ENCODE peak calls at places on chromosomes 6 and 20, in seven cellular contexts. C is PC-3, X is fibroblast of lung, Y is Panc1, K is A549, A is pancreas, G is left lung. H is an unnamed sample.
A peak's percentile ranks its signal among the peaks of the same experiment; 100 is the strongest.

GRCh38 chr20:34431168-34431567 is 68.1 kb downstream of the ITCH start:
- DNase-seq in C (no peak), X (no peak), Y (no peak), K (no peak), A (no peak), G (no peak), H (no peak)

GRCh38 chr6:159941286-159942113 is 27.4 kb upstream of the IGF2R start:
- DNase-seq in C (peak; percentile 57), X (peak; percentile 66), Y (peak; percentile 27), K (peak; percentile 4), A (no peak), G (no peak), H (no peak)

GRCh38 chr6:11972806-11973205 is 39.3 kb upstream of the HIVEP1 start:
- DNase-seq in C (no peak), X (no peak), Y (no peak), K (no peak), A (no peak), G (no peak), H (no peak)

GRCh38 chr6:130853555-130854183 is 26.5 kb downstream of the SMLR1 start:
- DNase-seq in C (no peak), X (no peak), Y (no peak), K (no peak), A (no peak), G (no peak), H (no peak)

GRCh38 chr20:2871555-2872303 is 1.6 kb upstream of the PTPRA start:
- DNase-seq in C (no peak), X (no peak), Y (no peak), K (no peak), A (peak; percentile 23), G (no peak), H (no peak)

GRCh38 chr6:35081426-35081851 is 59.7 kb downstream of the TCP11 start:
- DNase-seq in C (no peak), X (no peak), Y (no peak), K (no peak), A (no peak), G (peak; percentile 30), H (no peak)

GRCh38 chr20:63664861-63665594 is 6.9 kb downstream of the RTEL1 start:
- DNase-seq in C (no peak), X (peak; percentile 63), Y (no peak), K (no peak), A (no peak), G (no peak), H (no peak)

GRCh38 chr6:33073431-33073871 is at the start of gene HLA-DPA1:
- DNase-seq in C (peak; percentile 40), X (no peak), Y (no peak), K (peak; percentile 8), A (no peak), G (peak; percentile 69), H (no peak)

GRCh38 chr6:33826537-33826936 is 22.7 kb upstream of the MLN start:
- DNase-seq in C (no peak), X (no peak), Y (no peak), K (no peak), A (no peak), G (no peak), H (no peak)

GRCh38 chr6:4362306-4362705 is 226.9 kb upstream of the ECI2 start:
- DNase-seq in C (no peak), X (no peak), Y (no peak), K (no peak), A (no peak), G (no peak), H (no peak)

GRCh38 chr6:157726892-157727628 is 96.0 kb upstream of the SNX9 start:
- DNase-seq in C (no peak), X (no peak), Y (no peak), K (no peak), A (peak; percentile 34), G (no peak), H (no peak)

GRCh38 chr6:118717106-118717505 is 65.7 kb upstream of the CEP85L start:
- DNase-seq in C (no peak), X (no peak), Y (no peak), K (no peak), A (no peak), G (no peak), H (no peak)

GRCh38 chr20:39676857-39677351 is 714.8 kb downstream of the DHX35 start:
- DNase-seq in C (no peak), X (no peak), Y (no peak), K (no peak), A (no peak), G (no peak), H (no peak)
- TF ChIP-seq CTCF in C (no peak), X (peak; percentile 20), Y (peak; percentile 38), K (peak; percentile 11), A (no peak), G (no peak), H (no peak)

GRCh38 chr20:62368303-62368628 is 1.2 kb upstream of the LAMA5 start:
- DNase-seq in C (no peak), X (no peak), Y (no peak), K (no peak), A (no peak), G (no peak), H (no peak)
- H3K4me1 ChIP-seq in C (peaks cover 61% of the 10 kb centered on the region), X (peaks cover 36% of the 10 kb centered on the region), Y (peaks cover 71% of the 10 kb centered on the region), K (peaks cover 54% of the 10 kb centered on the region), A (peaks cover 25% of the 10 kb centered on the region), G (peaks cover 78% of the 10 kb centered on the region), H (peaks cover 17% of the 10 kb centered on the region)

DNA sequence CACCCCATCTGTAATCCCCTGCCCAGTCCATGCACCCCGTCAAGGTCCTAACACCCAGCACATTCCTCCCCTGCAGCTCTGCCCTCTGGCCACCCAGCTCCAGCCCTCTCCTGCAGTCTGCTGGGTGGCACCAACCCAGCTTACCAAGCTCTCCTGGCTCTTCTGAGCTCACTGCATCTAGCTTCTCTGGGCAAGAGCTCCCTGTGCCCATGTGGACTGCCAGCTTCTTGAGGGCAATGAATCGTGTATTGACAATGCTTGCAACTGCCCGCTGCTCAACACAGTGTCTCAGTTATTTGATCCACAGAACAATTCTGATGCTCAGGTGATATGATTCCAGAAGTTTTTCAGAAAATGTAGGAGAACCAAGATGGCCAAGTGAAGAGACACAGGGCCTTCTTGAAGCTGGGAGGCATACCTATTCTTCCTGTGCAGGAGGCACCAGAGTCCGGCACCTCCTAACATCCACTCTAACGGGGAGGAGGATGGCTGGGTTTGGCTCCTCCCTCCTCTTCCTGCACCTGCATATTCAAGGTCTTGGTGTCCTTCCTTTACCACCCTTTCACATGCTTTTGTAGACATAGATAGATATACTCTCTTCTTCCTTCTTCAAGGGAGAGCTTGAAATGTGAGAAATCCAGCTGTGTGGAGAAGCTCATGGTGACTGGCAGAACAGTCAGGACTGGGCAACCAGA is 85.6 kb downstream of the TRERF1 start:
- DNase-seq in C (no peak), X (no peak), Y (no peak), K (no peak), A (no peak), G (no peak), H (no peak)
- H3K4me3 ChIP-seq in C (no peak overlapping the region), X (no peak overlapping the region), Y (no peak overlapping the region), K (no peak overlapping the region), A (no peak overlapping the region), G (no peak overlapping the region), H (peak overlapping the region; percentile 3)

DNA sequence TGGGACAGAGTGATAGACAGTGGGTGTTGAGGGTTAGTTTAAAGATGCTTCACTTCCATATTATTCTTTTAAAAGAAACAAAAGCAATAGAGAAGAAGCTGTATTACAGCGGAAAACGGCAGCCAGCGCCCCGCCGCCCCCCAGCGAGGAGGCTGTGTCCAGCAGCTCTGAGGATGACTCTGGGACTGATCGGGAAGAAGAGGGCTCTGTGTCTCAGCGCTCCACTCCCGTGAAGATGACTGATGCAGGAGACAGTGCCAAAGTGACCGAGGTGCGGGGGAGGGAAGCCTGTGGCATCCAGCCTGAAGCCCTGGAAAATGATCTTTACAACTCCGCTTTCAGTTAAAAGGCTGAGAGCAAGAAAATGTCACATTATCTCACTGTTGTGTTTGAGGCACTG is 100.2 kb downstream of the FIG4 start:
- DNase-seq in C (peak; percentile 5), X (no peak), Y (no peak), K (no peak), A (no peak), G (no peak), H (no peak)
- TF ChIP-seq CTCF in C (no peak), X (no peak), Y (no peak), K (no peak), A (no peak), G (no peak), H (no peak)

GRCh38 chr6:22027226-22027725 is 269.6 kb downstream of the PRL start:
- DNase-seq in C (no peak), X (no peak), Y (no peak), K (no peak), A (no peak), G (no peak), H (no peak)

GRCh38 chr6:22035690-22036089 is 261.1 kb downstream of the PRL start:
- DNase-seq in C (no peak), X (no peak), Y (no peak), K (no peak), A (no peak), G (no peak), H (no peak)

GRCh38 chr6:22028403-22028802 is 268.4 kb downstream of the PRL start:
- DNase-seq in C (no peak), X (no peak), Y (no peak), K (no peak), A (no peak), G (no peak), H (no peak)

GRCh38 chr6:22029169-22029568 is 267.7 kb downstream of the PRL start:
- DNase-seq in C (no peak), X (peak; percentile 68), Y (no peak), K (no peak), A (no peak), G (no peak), H (no peak)

DNA sequence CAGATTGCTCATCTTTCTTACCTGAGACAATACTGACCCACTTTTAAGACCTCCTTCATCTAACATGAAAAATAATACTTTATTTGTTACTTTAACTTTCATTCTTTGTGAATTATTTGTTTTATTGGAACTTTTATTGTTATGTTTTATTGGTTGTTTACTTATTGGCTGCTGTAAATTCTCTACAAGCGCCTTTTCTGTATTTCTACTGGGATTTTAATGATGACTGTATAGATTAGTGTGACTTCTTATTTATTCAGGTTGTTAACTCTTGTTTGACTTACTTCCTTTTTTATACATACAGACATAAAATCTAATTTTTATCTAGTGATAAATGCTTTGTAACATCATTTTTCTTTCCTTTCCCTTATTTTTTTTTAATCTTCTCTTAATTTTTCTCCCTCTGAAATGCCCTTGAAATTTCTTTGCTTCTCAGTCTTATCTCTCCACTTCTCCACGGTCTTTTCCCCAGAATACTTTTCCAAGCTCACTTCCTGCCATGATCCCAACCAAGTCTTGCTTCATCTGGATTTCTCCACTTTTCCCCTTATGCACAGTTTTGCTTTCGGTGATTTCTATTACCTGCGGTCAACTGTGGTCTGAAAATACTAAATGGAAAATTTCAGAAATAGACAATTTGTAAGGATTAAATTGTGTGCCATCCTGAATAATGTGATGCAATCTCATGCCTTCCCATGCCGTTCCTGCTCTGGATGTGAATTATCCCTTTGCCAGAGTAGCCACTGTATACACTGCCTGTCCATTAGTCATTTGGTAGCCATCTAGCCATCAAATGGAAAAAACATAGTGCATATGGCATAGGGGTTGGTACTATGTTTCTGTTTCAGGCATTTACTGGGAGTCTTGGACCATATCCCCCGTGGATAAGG is 265.9 kb downstream of the PRL start:
- DNase-seq in C (no peak), X (no peak), Y (no peak), K (no peak), A (no peak), G (no peak), H (no peak)
- H3K4me1 ChIP-seq in C (peaks cover 2% of the 10 kb centered on the region), X (no peaks in the 10 kb centered on the region), Y (peaks cover 6% of the 10 kb centered on the region), K (peaks cover 19% of the 10 kb centered on the region), A (no peaks in the 10 kb centered on the region), G (peaks cover 17% of the 10 kb centered on the region), H (no peaks in the 10 kb centered on the region)